ENCODE peak calls at places on chromosomes 6 and 20, in eight cellular contexts. V is breast epithelium, X is adrenal gland, N is testis, E is ovary, L is endothelial cell of umbilical vein, Q is fibroblast of lung, F is OCI-LY7. K is an unnamed sample.
A peak's percentile ranks its signal among the peaks of the same experiment; 100 is the strongest.

GRCh38 chr20:48795732-48796131 is 32.1 kb downstream of the PREX1 start:
- DNase-seq in E (no peak), L (no peak), Q (no peak), X (no peak), V (no peak), F (no peak), N (no peak), K (no peak)

GRCh38 chr6:82862543-82862942 is 203.1 kb downstream of the UBE3D start:
- DNase-seq in Q (peak; percentile 90), X (no peak), L (peak; percentile 61), E (no peak), N (no peak), V (no peak), F (no peak), K (no peak)

GRCh38 chr6:159527351-159527750 is 165.7 kb downstream of the SOD2 start:
- DNase-seq in X (no peak), N (no peak), V (no peak), Q (no peak), E (no peak), F (no peak), L (no peak), K (no peak)

GRCh38 chr20:62925420-62926228 is 681 bp downstream of the DIDO1 start:
- DNase-seq in X (no peak), E (peak; percentile 64), F (peak; percentile 71), L (no peak), N (peak; percentile 49), Q (peak; percentile 33), V (no peak), K (peak; percentile 41)

GRCh38 chr20:53157443-53158408 is 185.6 kb downstream of the TSHZ2 start:
- DNase-seq in L (peak; percentile 27), F (peak; percentile 79), E (peak; percentile 23), X (no peak), V (no peak), N (peak; percentile 73), Q (peak; percentile 11), K (no peak)

GRCh38 chr6:11143394-11144371 is 32.2 kb upstream of the ERVFRD-1 start:
- DNase-seq in X (peak; percentile 82), V (no peak), Q (peak; percentile 95), F (no peak), L (no peak), N (peak; percentile 51), E (no peak), K (peak; percentile 77)

GRCh38 chr6:89828988-89829590 is 591 bp upstream of the CASP8AP2 start:
- DNase-seq in F (peak; percentile 45), L (no peak), X (no peak), V (no peak), E (no peak), Q (no peak), N (no peak), K (no peak)

GRCh38 chr20:24994470-24995368 is 2.2 kb upstream of the APMAP start:
- DNase-seq in F (peak; percentile 80), E (peak; percentile 84), X (peak; percentile 83), N (peak; percentile 89), V (peak; percentile 72), L (peak; percentile 78), Q (peak; percentile 52), K (peak; percentile 84)

GRCh38 chr6:32432050-32432450 is 7.6 kb upstream of the HLA-DRA start:
- DNase-seq in E (no peak), F (peak; percentile 75), X (no peak), N (no peak), V (no peak), L (peak; percentile 51), Q (peak; percentile 10), K (no peak)

GRCh38 chr6:123759472-123759871 is 44.2 kb upstream of the NKAIN2 start:
- DNase-seq in N (no peak), X (no peak), Q (no peak), V (no peak), L (no peak), F (no peak), E (no peak), K (no peak)

GRCh38 chr6:75896526-75896925 is 147.5 kb downstream of the MYO6 start:
- DNase-seq in F (no peak), X (no peak), V (no peak), Q (peak; percentile 10), N (no peak), L (no peak), E (no peak), K (no peak)

GRCh38 chr6:110476046-110476849 is at the start of gene SLC22A16:
- DNase-seq in X (no peak), L (no peak), N (no peak), F (no peak), Q (no peak), E (peak; percentile 24), V (no peak), K (no peak)

GRCh38 chr20:15475483-15475882 is 1097.8 kb downstream of the KIF16B start:
- DNase-seq in Q (no peak), X (peak; percentile 18), L (no peak), N (peak; percentile 50), V (no peak), E (no peak), F (no peak), K (peak; percentile 29)

GRCh38 chr6:53725791-53726575 is 60.4 kb upstream of the KLHL31 start:
- DNase-seq in E (peak; percentile 82), Q (peak; percentile 53), F (peak; percentile 70), N (peak; percentile 86), X (peak; percentile 76), V (peak; percentile 36), L (peak; percentile 70), K (peak; percentile 86)

GRCh38 chr6:15398657-15399287 is 152.9 kb downstream of the JARID2 start:
- DNase-seq in L (no peak), V (no peak), E (no peak), F (no peak), X (no peak), N (no peak), Q (no peak), K (no peak)

DNA sequence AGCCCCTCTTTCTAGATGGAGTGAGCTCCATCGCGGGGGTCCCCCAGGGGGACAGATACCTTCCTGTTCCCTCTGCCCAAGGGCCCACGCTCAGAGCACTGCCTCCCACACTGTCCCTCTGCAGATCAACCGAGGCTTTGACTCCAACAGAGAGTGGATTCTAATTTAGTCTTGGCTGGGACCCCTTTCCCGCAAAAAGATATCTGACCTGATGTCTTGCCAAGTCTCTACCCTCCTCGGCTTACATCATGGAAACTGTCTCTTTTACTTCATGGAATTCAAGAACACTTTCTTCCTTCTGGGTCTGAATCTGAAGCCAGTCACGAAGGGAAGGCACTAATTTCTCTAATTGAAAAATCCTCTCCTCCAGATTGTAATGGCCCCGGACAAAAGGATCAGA is 278.0 kb downstream of the BMP7 start:
- DNase-seq in V (no peak), X (no peak), N (no peak), E (no peak), L (no peak), Q (no peak), F (no peak), K (no peak)
- TF ChIP-seq CTCF in V (no peak), X (no peak), N (no peak), E (no peak), L (no peak), Q (no peak), F (no peak), K (no peak)

DNA sequence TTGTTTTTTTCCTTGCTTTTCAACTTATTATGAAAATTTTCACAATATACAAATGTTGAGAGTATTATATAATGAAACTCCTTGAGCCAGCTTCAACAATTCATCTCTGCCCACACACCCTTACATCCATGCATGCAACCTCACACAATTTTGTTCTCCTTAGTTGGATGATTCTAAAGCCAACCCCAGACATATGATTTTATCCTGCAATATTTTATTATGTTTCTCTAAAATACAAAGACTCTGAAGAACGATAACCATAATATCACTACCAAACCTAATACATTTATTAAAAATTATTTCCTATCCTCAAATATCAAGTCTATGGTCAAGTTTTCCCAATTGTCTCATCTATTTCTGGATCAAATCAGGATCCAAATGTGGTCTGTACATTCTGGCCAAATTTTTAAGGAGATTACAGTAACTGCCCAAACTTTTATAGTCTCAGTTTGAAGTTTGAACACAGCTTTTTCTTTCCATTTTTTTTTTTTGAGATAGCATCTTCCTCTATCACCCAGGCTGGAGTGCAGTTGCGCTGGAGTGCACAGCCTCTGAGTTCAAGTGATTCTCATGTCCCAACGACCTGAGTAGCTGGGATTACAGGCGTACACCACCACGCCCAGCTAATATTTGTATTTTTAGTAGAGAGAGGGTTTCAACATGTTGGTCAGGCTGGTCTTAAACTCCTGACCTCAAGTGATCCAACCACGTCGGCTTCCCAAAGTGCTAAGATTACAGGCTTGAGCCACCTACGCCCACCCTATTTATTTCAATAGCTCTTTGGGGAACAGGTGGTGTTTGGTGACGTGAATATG is 85.1 kb upstream of the CARMIL1 start:
- DNase-seq in V (no peak), N (no peak), F (no peak), L (no peak), Q (peak; percentile 25), E (no peak), X (no peak), K (no peak)
- H3K27ac ChIP-seq in V (peak overlapping the region; percentile 57), N (peak overlapping the region; percentile 69), F (no peak overlapping the region), L (peak overlapping the region; percentile 93), Q (peak overlapping the region; percentile 84), E (no peak overlapping the region), X (peak overlapping the region; percentile 50), K (peak overlapping the region; percentile 67)

GRCh38 chr20:44091026-44091425 is 96.0 kb downstream of the JPH2 start:
- DNase-seq in N (no peak), X (no peak), E (no peak), V (no peak), L (no peak), F (no peak), Q (no peak), K (no peak)
- TF ChIP-seq CTCF in N (no peak), X (no peak), E (no peak), V (no peak), L (no peak), F (no peak), Q (no peak), K (no peak)

DNA sequence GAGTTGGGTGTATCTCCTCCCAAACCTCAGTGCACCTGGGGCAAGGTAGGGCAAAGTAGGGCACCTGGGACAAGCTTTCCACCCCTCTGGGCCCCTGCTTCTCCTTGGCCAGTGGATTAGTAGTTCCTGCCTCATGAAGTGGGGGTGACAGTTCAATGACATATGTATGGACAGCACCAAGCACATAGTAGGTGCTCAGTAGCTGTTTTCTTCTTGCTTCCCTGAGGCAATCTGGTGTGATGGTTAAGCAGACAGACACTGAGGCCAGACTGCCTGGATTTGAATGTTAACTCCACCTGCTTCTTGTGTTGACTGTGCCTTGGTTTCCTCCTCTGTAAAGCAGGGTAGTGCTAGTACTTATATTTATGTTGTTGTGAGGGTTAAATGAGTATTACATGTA is 25.8 kb downstream of the EPB41L1 start:
- DNase-seq in N (no peak), Q (no peak), F (no peak), L (no peak), E (no peak), V (no peak), X (no peak), K (no peak)
- H3K27ac ChIP-seq in N (no peak overlapping the region), Q (no peak overlapping the region), F (no peak overlapping the region), L (no peak overlapping the region), E (no peak overlapping the region), V (no peak overlapping the region), X (no peak overlapping the region), K (no peak overlapping the region)

GRCh38 chr6:41427642-41428401 is 92.4 kb downstream of the NCR2 start:
- DNase-seq in L (no peak), X (no peak), Q (peak; percentile 14), F (no peak), V (peak; percentile 58), E (peak; percentile 56), N (peak; percentile 40), K (peak; percentile 63)
- TF ChIP-seq CTCF in L (no peak), X (peak; percentile 6), Q (no peak), F (no peak), V (no peak), E (no peak), N (peak; percentile 12), K (peak; percentile 9)

GRCh38 chr20:58905236-58905635 is 52.7 kb downstream of the GNAS start:
- DNase-seq in E (no peak), F (no peak), X (no peak), N (peak; percentile 74), V (no peak), Q (peak; percentile 32), L (no peak), K (no peak)
- H3K27ac ChIP-seq in E (no peak overlapping the region), F (peak overlapping the region; percentile 98), X (no peak overlapping the region), N (peak overlapping the region; percentile 5), V (peak overlapping the region; percentile 15), Q (no peak overlapping the region), L (no peak overlapping the region), K (no peak overlapping the region)